ENCODE peak calls at places on chromosomes 11 and 22, in six cellular contexts. C is hepatocyte, R is lung, D is A549, T is small intestine, Q is neural progenitor cell. V is an unnamed sample. For H3K4me1 and H3K9me3, the result is how much of the 10 kb centered on the place peaks cover.

GRCh38 chr11:69121621-69122336 is 34.0 kb upstream of the SMIM38 start:
- DNase-seq in R (no peak), Q (no peak), C (no peak), D (peak), T (no peak), V (no peak)

GRCh38 chr22:19865141-19865829 is 10.6 kb upstream of the GNB1L start:
- DNase-seq in T (no peak), C (no peak), R (no peak), Q (no peak), D (no peak), V (no peak)

GRCh38 chr22:49880281-49880680 is 26.6 kb downstream of the ZBED4 start:
- DNase-seq in Q (no peak), D (no peak), C (no peak), R (no peak), T (no peak), V (peak)

GRCh38 chr22:29316429-29316828 is 932 bp upstream of the RASL10A start:
- DNase-seq in R (no peak), T (no peak), Q (no peak), D (no peak), C (no peak), V (no peak)

GRCh38 chr11:14449302-14449714 is 50.3 kb downstream of the COPB1 start:
- DNase-seq in Q (no peak), R (no peak), T (no peak), D (no peak), C (no peak), V (no peak)

GRCh38 chr11:88293931-88294330 is 43.6 kb downstream of the CTSC start:
- DNase-seq in Q (no peak), T (no peak), C (no peak), D (no peak), R (no peak), V (no peak)

GRCh38 chr11:31141804-31142203 is 227.7 kb downstream of the DCDC1 start:
- DNase-seq in D (no peak), C (no peak), T (no peak), R (no peak), Q (peak), V (no peak)

GRCh38 chr11:8533332-8533731 is 60.7 kb downstream of the STK33 start:
- DNase-seq in R (no peak), C (no peak), Q (peak), D (no peak), T (no peak), V (no peak)

GRCh38 chr11:33379931-33380330 is 122.8 kb downstream of the HIPK3 start:
- DNase-seq in C (no peak), Q (no peak), D (no peak), T (no peak), R (no peak), V (no peak)

GRCh38 chr11:84193706-84194105 is 907.5 kb upstream of the CCDC90B start:
- DNase-seq in D (no peak), C (no peak), Q (no peak), T (no peak), R (no peak), V (no peak)

GRCh38 chr11:44315947-44316387 is 6.0 kb upstream of the ALX4 start:
- DNase-seq in Q (peak), R (no peak), D (peak), T (no peak), C (peak), V (no peak)

GRCh38 chr11:78234006-78234405 is 45.3 kb downstream of the USP35 start:
- DNase-seq in C (no peak), T (no peak), R (no peak), Q (no peak), D (no peak), V (no peak)

GRCh38 chr11:125369808-125370207 is 126.3 kb downstream of the FEZ1 start:
- DNase-seq in C (no peak), D (no peak), T (no peak), R (no peak), Q (no peak), V (no peak)
- H3K4me1 ChIP-seq in C (under half), D (under half), T (under half), R (under half), Q (under half), V (under half)

GRCh38 chr11:41403462-41403861 is 56.0 kb downstream of the LRRC4C start:
- DNase-seq in Q (no peak), D (no peak), C (no peak), R (no peak), T (no peak), V (no peak)
- H3K4me3 ChIP-seq in Q (no peak), D (no peak), C (no peak), R (no peak), T (no peak), V (no peak)

GRCh38 chr22:47465222-47465621 is 702.8 kb downstream of the TBC1D22A start:
- DNase-seq in D (no peak), T (no peak), C (no peak), R (peak), Q (no peak), V (no peak)
- H3K9me3 ChIP-seq in D (under half), T (under half), C (under half), R (under half), Q (under half), V (under half)

DNA sequence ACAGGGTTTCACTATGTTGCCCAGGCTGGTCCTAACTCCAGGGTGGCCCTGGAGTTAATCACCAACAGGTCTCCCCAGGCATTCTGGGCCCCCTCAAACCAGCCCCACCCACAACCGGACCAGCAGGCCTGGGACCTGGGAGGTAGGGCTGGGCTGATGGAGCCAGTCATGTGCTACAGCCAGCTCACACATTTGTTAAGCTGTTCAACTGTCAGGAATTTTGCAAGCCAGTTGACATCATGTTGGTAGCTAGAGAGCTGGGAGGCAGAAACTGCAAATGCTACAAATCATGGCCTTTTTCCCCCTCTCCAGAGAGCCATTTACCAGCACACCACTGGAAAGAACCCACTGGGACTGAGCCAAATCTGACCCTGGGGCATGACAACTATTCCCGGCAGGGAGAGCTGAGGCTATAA is 6.8 kb downstream of the ARHGAP1 start:
- DNase-seq in T (no peak), R (no peak), C (peak), D (no peak), Q (no peak), V (no peak)
- H3K4me1 ChIP-seq in T (under half), R (under half), C (under half), D (under half), Q (under half), V (under half)